ENCODE peak calls at places on chromosome 16, in ten cellular contexts. P is HTR-8/SVneo; H is T-helper 9 cell; Z is effector memory CD4-positive, alpha-beta T cell; C is HT-29; W is stimulated activated effector memory CD8-positive, alpha-beta T cell treated with anti-CD3 and anti-CD28 coated beads, Interleukin-12 subunit alpha, Interleukin-12 subunit beta, amount 100 ng/mL, for 72 hours; G is iPS-NIHi11; S is neural crest cell; M is central memory CD4-positive, alpha-beta T cell; Q is NCI-H1436. J is an unnamed sample.

GRCh38 chr16:75506567-75506966 is 11.3 kb upstream of the CHST6 start:
- DNase-seq in P (peak; percentile 71), H (no peak), Z (no peak), C (no peak), W (no peak), G (no peak), S (no peak), M (no peak), Q (no peak), J (no peak)

GRCh38 chr16:89149386-89149785 is 22.2 kb upstream of the CDH15 start:
- DNase-seq in P (no peak), H (no peak), Z (no peak), C (no peak), W (no peak), G (no peak), S (no peak), M (no peak), Q (no peak), J (no peak)

GRCh38 chr16:845349-845740 is 44.8 kb upstream of the GNG13 start:
- DNase-seq in P (no peak), H (no peak), Z (no peak), C (no peak), W (no peak), G (no peak), S (no peak), M (no peak), Q (no peak), J (no peak)

GRCh38 chr16:22692916-22693646 is 120.9 kb upstream of the HS3ST2 start:
- DNase-seq in P (no peak), H (no peak), Z (no peak), C (no peak), W (no peak), G (no peak), S (no peak), M (no peak), Q (no peak), J (no peak)

GRCh38 chr16:21186326-21186691 is 25.1 kb downstream of the ZP2 start:
- DNase-seq in P (no peak), H (no peak), Z (no peak), C (no peak), W (no peak), G (no peak), S (no peak), M (no peak), Q (no peak), J (no peak)

GRCh38 chr16:7086842-7087616 is 245.6 kb upstream of the RBFOX1 start:
- DNase-seq in P (no peak), H (no peak), Z (no peak), C (peak; percentile 11), W (no peak), G (peak; percentile 54), S (peak; percentile 64), M (no peak), Q (peak; percentile 19), J (no peak)

GRCh38 chr16:58236231-58236690 is 38.4 kb upstream of the CSNK2A2 start:
- DNase-seq in P (peak; percentile 90), H (peak; percentile 52), Z (peak; percentile 41), C (peak; percentile 60), W (peak; percentile 78), G (peak; percentile 85), S (peak; percentile 65), M (peak; percentile 34), Q (peak; percentile 53), J (peak; percentile 52)

GRCh38 chr16:130533-131173 is 7.8 kb downstream of the NPRL3 start:
- DNase-seq in P (no peak), H (no peak), Z (no peak), C (no peak), W (no peak), G (no peak), S (no peak), M (no peak), Q (no peak), J (no peak)

GRCh38 chr16:75624921-75625334 is 1.8 kb upstream of the ADAT1 start:
- DNase-seq in P (peak; percentile 66), H (no peak), Z (no peak), C (peak; percentile 7), W (no peak), G (no peak), S (no peak), M (no peak), Q (no peak), J (no peak)

GRCh38 chr16:1071009-1071408 is 1.5 kb upstream of the SSTR5 start:
- DNase-seq in P (no peak), H (no peak), Z (no peak), C (no peak), W (no peak), G (no peak), S (no peak), M (no peak), Q (no peak), J (no peak)

GRCh38 chr16:64596196-64596595 is 525.7 kb downstream of the CDH11 start:
- DNase-seq in P (no peak), H (no peak), Z (no peak), C (no peak), W (no peak), G (no peak), S (no peak), M (no peak), Q (no peak), J (no peak)

GRCh38 chr16:86027366-86028126 is 128.6 kb downstream of the IRF8 start:
- DNase-seq in P (no peak), H (no peak), Z (no peak), C (peak; percentile 39), W (no peak), G (no peak), S (no peak), M (no peak), Q (no peak), J (no peak)

GRCh38 chr16:21950782-21951521 is 2.2 kb upstream of the UQCRC2 start:
- DNase-seq in P (peak; percentile 8), H (no peak), Z (no peak), C (peak; percentile 72), W (no peak), G (peak; percentile 24), S (no peak), M (peak; percentile 21), Q (no peak), J (no peak)

GRCh38 chr16:74774223-74775139 is at the start of gene FA2H:
- DNase-seq in P (peak; percentile 91), H (peak; percentile 62), Z (peak; percentile 58), C (peak; percentile 94), W (peak; percentile 68), G (peak; percentile 99), S (peak; percentile 70), M (peak; percentile 68), Q (peak; percentile 86), J (peak; percentile 39)

GRCh38 chr16:65576631-65577030 is 454.8 kb upstream of the CDH11 start:
- DNase-seq in P (no peak), H (no peak), Z (no peak), C (no peak), W (no peak), G (peak; percentile 50), S (no peak), M (no peak), Q (no peak), J (no peak)

GRCh38 chr16:10178079-10178478 is 4.1 kb downstream of the GRIN2A start:
- DNase-seq in P (no peak), H (no peak), Z (no peak), C (no peak), W (no peak), G (no peak), S (no peak), M (no peak), Q (no peak), J (no peak)

GRCh38 chr16:30992931-30993816 is 8.2 kb downstream of the HSD3B7 start:
- DNase-seq in P (no peak), H (no peak), Z (no peak), C (no peak), W (no peak), G (no peak), S (no peak), M (no peak), Q (no peak), J (no peak)

GRCh38 chr16:56241596-56241995 is 50.3 kb downstream of the GNAO1 start:
- DNase-seq in P (no peak), H (no peak), Z (no peak), C (no peak), W (no peak), G (no peak), S (no peak), M (no peak), Q (no peak), J (no peak)

GRCh38 chr16:30428055-30428454 is 1.8 kb downstream of the DCTPP1 start:
- DNase-seq in P (no peak), H (no peak), Z (no peak), C (no peak), W (no peak), G (no peak), S (no peak), M (no peak), Q (no peak), J (no peak)

GRCh38 chr16:89360760-89361435 is 129.5 kb downstream of the ANKRD11 start:
- DNase-seq in P (no peak), H (peak; percentile 65), Z (peak; percentile 71), C (no peak), W (peak; percentile 87), G (no peak), S (no peak), M (peak; percentile 85), Q (no peak), J (peak; percentile 65)

GRCh38 chr16:11916524-11917285 is 949 bp upstream of the GSPT1 start:
- DNase-seq in P (peak; percentile 30), H (no peak), Z (no peak), C (peak; percentile 93), W (no peak), G (no peak), S (no peak), M (no peak), Q (no peak), J (no peak)

GRCh38 chr16:83992624-83993023 is 24.6 kb downstream of the NECAB2 start:
- DNase-seq in P (no peak), H (no peak), Z (no peak), C (no peak), W (no peak), G (no peak), S (no peak), M (no peak), Q (no peak), J (no peak)

GRCh38 chr16:31471875-31472558 is at the start of gene TGFB1I1:
- DNase-seq in P (peak; percentile 77), H (no peak), Z (no peak), C (no peak), W (no peak), G (peak; percentile 72), S (no peak), M (no peak), Q (no peak), J (no peak)

GRCh38 chr16:22325598-22326368 is 28.6 kb downstream of the POLR3E start:
- DNase-seq in P (no peak), H (no peak), Z (no peak), C (no peak), W (no peak), G (no peak), S (no peak), M (no peak), Q (no peak), J (no peak)

GRCh38 chr16:68984467-68984866 is 121.0 kb upstream of the HAS3 start:
- DNase-seq in P (no peak), H (no peak), Z (no peak), C (no peak), W (no peak), G (no peak), S (no peak), M (no peak), Q (no peak), J (no peak)

GRCh38 chr16:26830716-26831115 is 236.0 kb upstream of the C16orf82 start:
- DNase-seq in P (no peak), H (no peak), Z (no peak), C (no peak), W (no peak), G (no peak), S (no peak), M (no peak), Q (peak; percentile 13), J (no peak)

GRCh38 chr16:89093602-89094251 is at the start of gene ACSF3:
- DNase-seq in P (peak; percentile 61), H (peak; percentile 56), Z (peak; percentile 42), C (peak; percentile 44), W (peak; percentile 85), G (peak; percentile 93), S (peak; percentile 41), M (peak; percentile 56), Q (no peak), J (peak; percentile 52)

J was measured in effector CD4-positive, alpha-beta T cell.